ENCODE peak calls at places on chromosome 10, in eight cellular contexts. U is tibial nerve, C is transverse colon, Z is esophagus muscularis mucosa, Q is ovary, W is A549, M is GM12878, R is sigmoid colon. F is an unnamed sample.
A peak's percentile ranks its signal among the peaks of the same experiment; 100 is the strongest.

GRCh38 chr10:21985541-21985940 is 18.0 kb downstream of the DNAJC1 start:
- DNase-seq in M (no peak), Q (no peak), W (no peak), C (no peak), Z (no peak), R (no peak), U (no peak), F (no peak)

GRCh38 chr10:12561720-12562119 is 212.4 kb downstream of the CAMK1D start:
- DNase-seq in R (no peak), W (no peak), M (no peak), C (no peak), Q (no peak), U (no peak), Z (no peak), F (no peak)

GRCh38 chr10:92810934-92811532 is 37.3 kb upstream of the EXOC6 start:
- DNase-seq in Z (no peak), R (no peak), Q (no peak), C (no peak), U (no peak), M (peak; percentile 9), W (no peak), F (no peak)

GRCh38 chr10:58513189-58514101 is 773 bp downstream of the BICC1 start:
- DNase-seq in R (peak; percentile 89), C (peak; percentile 45), M (no peak), U (peak; percentile 60), Q (peak; percentile 80), W (peak; percentile 87), Z (peak; percentile 94), F (peak; percentile 31)

GRCh38 chr10:99906470-99906869 is 103.3 kb downstream of the DNMBP start:
- DNase-seq in Q (peak; percentile 34), C (no peak), U (no peak), W (peak; percentile 88), M (no peak), Z (no peak), R (peak; percentile 78), F (peak; percentile 52)

GRCh38 chr10:75019360-75019759 is 92.1 kb upstream of the SAMD8 start:
- DNase-seq in Q (no peak), U (no peak), R (no peak), Z (no peak), M (no peak), C (no peak), W (peak; percentile 35), F (no peak)

GRCh38 chr10:85617751-85618150 is 748.8 kb downstream of the GRID1 start:
- DNase-seq in W (no peak), R (no peak), U (no peak), C (no peak), Q (no peak), Z (no peak), M (no peak), F (no peak)

GRCh38 chr10:7792541-7792940 is 4.6 kb downstream of the ATP5F1C start:
- DNase-seq in Q (no peak), C (no peak), W (no peak), R (no peak), Z (no peak), U (no peak), M (no peak), F (no peak)

GRCh38 chr10:121194696-121195523 is 343.7 kb downstream of the WDR11 start:
- DNase-seq in U (no peak), Z (no peak), W (no peak), C (no peak), R (no peak), Q (no peak), M (no peak), F (no peak)

GRCh38 chr10:80784695-80785094 is 247.0 kb downstream of the SH2D4B start:
- DNase-seq in C (no peak), Z (no peak), R (no peak), Q (no peak), U (no peak), M (no peak), W (no peak), F (no peak)

GRCh38 chr10:22573820-22574569 is 140.4 kb downstream of the PIP4K2A start:
- DNase-seq in R (no peak), Z (no peak), M (no peak), Q (no peak), W (peak; percentile 27), U (no peak), C (no peak), F (no peak)

GRCh38 chr10:16193241-16193640 is 243.6 kb upstream of the PTER start:
- DNase-seq in Z (peak; percentile 74), Q (no peak), W (no peak), R (no peak), M (no peak), C (no peak), U (no peak), F (no peak)

GRCh38 chr10:119306514-119306951 is 99.2 kb downstream of the GRK5 start:
- DNase-seq in Q (no peak), C (peak; percentile 76), W (peak; percentile 51), U (no peak), Z (no peak), M (peak; percentile 71), R (no peak), F (peak; percentile 43)

GRCh38 chr10:31261502-31262311 is 57.3 kb upstream of the ZEB1 start:
- DNase-seq in Q (no peak), W (no peak), C (no peak), R (no peak), U (no peak), M (no peak), Z (no peak), F (no peak)

GRCh38 chr10:47309403-47310089 is 9.5 kb downstream of the GDF10 start:
- DNase-seq in R (no peak), C (no peak), M (no peak), Q (no peak), W (no peak), U (no peak), Z (no peak), F (no peak)

GRCh38 chr10:12577610-12578009 is 228.3 kb downstream of the CAMK1D start:
- DNase-seq in R (peak; percentile 26), W (no peak), C (no peak), U (no peak), Z (no peak), Q (no peak), M (no peak), F (no peak)

GRCh38 chr10:13872411-13872810 is 285.6 kb downstream of the PRPF18 start:
- DNase-seq in Q (no peak), W (no peak), M (no peak), R (no peak), Z (no peak), C (no peak), U (no peak), F (no peak)

GRCh38 chr10:78804356-78805032 is 264.3 kb upstream of the ZMIZ1 start:
- DNase-seq in C (no peak), Z (no peak), Q (no peak), W (no peak), M (no peak), U (no peak), R (peak; percentile 80), F (no peak)

GRCh38 chr10:71424496-71425194 is 27.9 kb downstream of the CDH23 start:
- DNase-seq in R (no peak), Q (no peak), W (no peak), U (no peak), M (no peak), C (no peak), Z (no peak), F (no peak)
- H3K4me3 ChIP-seq in R (no peak overlapping the region), Q (no peak overlapping the region), W (no peak overlapping the region), U (no peak overlapping the region), M (no peak overlapping the region), C (no peak overlapping the region), Z (no peak overlapping the region), F (no peak overlapping the region)

GRCh38 chr10:124624006-124624405 is 120.2 kb downstream of the FAM53B start:
- DNase-seq in U (no peak), C (no peak), Q (no peak), M (no peak), Z (no peak), W (no peak), R (no peak), F (no peak)

GRCh38 chr10:124624456-124624855 is 119.7 kb downstream of the FAM53B start:
- DNase-seq in R (no peak), Z (no peak), U (no peak), Q (no peak), C (no peak), W (no peak), M (no peak), F (no peak)

GRCh38 chr10:124621637-124622036 is 122.5 kb downstream of the FAM53B start:
- DNase-seq in M (no peak), Q (no peak), Z (no peak), W (no peak), U (no peak), C (no peak), R (no peak), F (no peak)

GRCh38 chr10:124622158-124622557 is 122.0 kb downstream of the FAM53B start:
- DNase-seq in Q (no peak), M (no peak), R (no peak), U (no peak), C (no peak), W (no peak), Z (no peak), F (no peak)

GRCh38 chr10:124622866-124623536 is 121.2 kb downstream of the FAM53B start:
- DNase-seq in Q (no peak), R (no peak), U (no peak), Z (no peak), W (no peak), M (no peak), C (no peak), F (no peak)
- TF ChIP-seq EP300 in Q (no peak), R (no peak), U (no peak), Z (no peak), W (no peak), M (no peak), C (no peak), F (no peak)

DNA sequence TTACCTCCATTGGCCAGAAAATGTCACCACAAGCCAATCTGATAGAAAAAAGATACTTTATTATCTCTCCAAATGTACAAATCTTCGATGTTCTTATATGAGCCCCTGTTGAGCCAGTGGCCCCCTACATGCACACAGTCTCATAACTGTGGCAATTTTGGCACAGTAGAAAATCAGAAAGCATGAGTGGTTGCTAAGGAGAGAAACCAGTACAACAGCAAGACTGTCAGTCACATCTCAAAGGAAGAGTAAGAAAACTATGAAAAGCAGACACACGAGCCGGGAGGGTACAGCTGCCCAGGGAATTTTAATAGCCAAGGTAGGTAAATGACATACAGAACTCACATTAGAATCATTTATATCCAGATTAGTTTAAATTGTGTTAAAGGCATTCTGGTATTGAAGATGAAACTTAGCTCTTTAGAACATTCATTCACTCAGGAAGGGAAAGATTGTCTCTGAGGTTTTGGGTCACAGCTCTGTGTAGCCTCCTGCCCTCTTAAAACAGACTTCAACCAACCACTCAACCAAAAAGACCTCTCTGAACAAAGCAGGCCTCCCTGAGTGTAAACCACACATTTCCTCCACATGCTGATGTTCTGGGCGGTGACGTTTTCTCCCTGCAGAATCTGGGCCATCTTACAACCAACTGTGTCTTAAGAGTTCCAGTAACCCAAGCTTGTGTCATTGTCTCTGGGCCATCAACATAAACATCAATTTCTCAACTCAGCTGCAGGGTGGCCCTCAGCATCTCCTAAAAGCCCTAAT is 80.8 kb upstream of the ADAM12 start:
- DNase-seq in M (no peak), W (no peak), U (no peak), Q (no peak), R (no peak), Z (no peak), C (no peak), F (no peak)
- TF ChIP-seq POLR2A in M (no peak), W (no peak), U (no peak), Q (no peak), R (no peak), Z (no peak), C (no peak), F (no peak)

GRCh38 chr10:28263136-28263857 is 39.6 kb downstream of the MPP7 start:
- DNase-seq in R (peak; percentile 70), C (peak; percentile 21), W (no peak), U (no peak), M (no peak), Q (no peak), Z (peak; percentile 89), F (peak; percentile 41)
- H3K4me3 ChIP-seq in R (peak overlapping the region; percentile 16), C (no peak overlapping the region), W (no peak overlapping the region), U (no peak overlapping the region), M (no peak overlapping the region), Q (no peak overlapping the region), Z (peak overlapping the region; percentile 17), F (peak overlapping the region; percentile 13)